ENCODE peak calls at places on chromosomes 3 and 15, in ten cellular contexts. One of them, this sample, is unnamed.
A peak's percentile ranks its signal among the peaks of the same experiment; 100 is the strongest.

GRCh38 chr3:10945683-10946287 is 46.8 kb upstream of the SLC6A1 start:
- DNase-seq in HTR-8/SVneo: peak; percentile 73
- DNase-seq in AG08396: peak; percentile 72
- DNase-seq in Peyer's patch: peak; percentile 67
- DNase-seq in stimulated activated CD8-positive, alpha-beta memory T cell treated with anti-CD3 and anti-CD28 coated beads, Interleukin-4, amount 100 ng/mL, for 24 hours: peak; percentile 34
- DNase-seq in endodermal cell: peak; percentile 96
- DNase-seq in type B pancreatic cell: peak; percentile 80
- DNase-seq in activated gamma-delta T cell treated with Interleukin-2 at 50 U/mL for 16 hours: peak; percentile 31
- DNase-seq in activated T-cell treated with anti-CD3 and anti-CD28 coated beads for 1 hour: peak; percentile 26
- DNase-seq in stimulated activated CD4-positive, alpha-beta T cell treated with anti-CD3 and anti-CD28 coated beads, Interleukin-4, amount 100 ng/mL, for 24 hours: peak; percentile 42
- DNase-seq in this sample: peak; percentile 13

GRCh38 chr3:33096103-33096868 is 660 bp downstream of the GLB1 start:
- DNase-seq in stimulated activated CD8-positive, alpha-beta memory T cell treated with anti-CD3 and anti-CD28 coated beads, Interleukin-4, amount 100 ng/mL, for 24 hours: peak; percentile 15
- DNase-seq in Peyer's patch: peak; percentile 82
- DNase-seq in activated T-cell treated with anti-CD3 and anti-CD28 coated beads for 1 hour: peak; percentile 16
- DNase-seq in AG08396: peak; percentile 63
- DNase-seq in endodermal cell: peak; percentile 80
- DNase-seq in activated gamma-delta T cell treated with Interleukin-2 at 50 U/mL for 16 hours: peak; percentile 27
- DNase-seq in stimulated activated CD4-positive, alpha-beta T cell treated with anti-CD3 and anti-CD28 coated beads, Interleukin-4, amount 100 ng/mL, for 24 hours: peak; percentile 50
- DNase-seq in HTR-8/SVneo: peak; percentile 35
- DNase-seq in type B pancreatic cell: no peak
- DNase-seq in this sample: no peak

GRCh38 chr3:111956995-111957736 is 21.7 kb upstream of the ABHD10 start:
- DNase-seq in stimulated activated CD4-positive, alpha-beta T cell treated with anti-CD3 and anti-CD28 coated beads, Interleukin-4, amount 100 ng/mL, for 24 hours: no peak
- DNase-seq in endodermal cell: no peak
- DNase-seq in type B pancreatic cell: no peak
- DNase-seq in activated T-cell treated with anti-CD3 and anti-CD28 coated beads for 1 hour: no peak
- DNase-seq in Peyer's patch: no peak
- DNase-seq in HTR-8/SVneo: no peak
- DNase-seq in stimulated activated CD8-positive, alpha-beta memory T cell treated with anti-CD3 and anti-CD28 coated beads, Interleukin-4, amount 100 ng/mL, for 24 hours: no peak
- DNase-seq in AG08396: no peak
- DNase-seq in activated gamma-delta T cell treated with Interleukin-2 at 50 U/mL for 16 hours: no peak
- DNase-seq in this sample: no peak

GRCh38 chr3:155035553-155035952 is 44.6 kb upstream of the MME start:
- DNase-seq in activated T-cell treated with anti-CD3 and anti-CD28 coated beads for 1 hour: no peak
- DNase-seq in AG08396: no peak
- DNase-seq in type B pancreatic cell: no peak
- DNase-seq in stimulated activated CD4-positive, alpha-beta T cell treated with anti-CD3 and anti-CD28 coated beads, Interleukin-4, amount 100 ng/mL, for 24 hours: no peak
- DNase-seq in stimulated activated CD8-positive, alpha-beta memory T cell treated with anti-CD3 and anti-CD28 coated beads, Interleukin-4, amount 100 ng/mL, for 24 hours: no peak
- DNase-seq in Peyer's patch: no peak
- DNase-seq in endodermal cell: no peak
- DNase-seq in HTR-8/SVneo: no peak
- DNase-seq in activated gamma-delta T cell treated with Interleukin-2 at 50 U/mL for 16 hours: no peak
- DNase-seq in this sample: no peak

GRCh38 chr3:57910988-57911387 is 97.2 kb upstream of the FLNB start:
- DNase-seq in activated T-cell treated with anti-CD3 and anti-CD28 coated beads for 1 hour: no peak
- DNase-seq in stimulated activated CD8-positive, alpha-beta memory T cell treated with anti-CD3 and anti-CD28 coated beads, Interleukin-4, amount 100 ng/mL, for 24 hours: no peak
- DNase-seq in type B pancreatic cell: no peak
- DNase-seq in stimulated activated CD4-positive, alpha-beta T cell treated with anti-CD3 and anti-CD28 coated beads, Interleukin-4, amount 100 ng/mL, for 24 hours: peak; percentile 15
- DNase-seq in endodermal cell: peak; percentile 65
- DNase-seq in AG08396: no peak
- DNase-seq in activated gamma-delta T cell treated with Interleukin-2 at 50 U/mL for 16 hours: no peak
- DNase-seq in Peyer's patch: no peak
- DNase-seq in HTR-8/SVneo: peak; percentile 29
- DNase-seq in this sample: no peak

GRCh38 chr3:160686955-160687535 is 10.1 kb downstream of the ARL14 start:
- DNase-seq in stimulated activated CD4-positive, alpha-beta T cell treated with anti-CD3 and anti-CD28 coated beads, Interleukin-4, amount 100 ng/mL, for 24 hours: no peak
- DNase-seq in activated gamma-delta T cell treated with Interleukin-2 at 50 U/mL for 16 hours: no peak
- DNase-seq in activated T-cell treated with anti-CD3 and anti-CD28 coated beads for 1 hour: no peak
- DNase-seq in AG08396: no peak
- DNase-seq in endodermal cell: no peak
- DNase-seq in type B pancreatic cell: no peak
- DNase-seq in HTR-8/SVneo: no peak
- DNase-seq in stimulated activated CD8-positive, alpha-beta memory T cell treated with anti-CD3 and anti-CD28 coated beads, Interleukin-4, amount 100 ng/mL, for 24 hours: no peak
- DNase-seq in Peyer's patch: no peak
- DNase-seq in this sample: no peak

GRCh38 chr3:154421067-154421466 is 8.9 kb downstream of the GPR149 start:
- DNase-seq in stimulated activated CD4-positive, alpha-beta T cell treated with anti-CD3 and anti-CD28 coated beads, Interleukin-4, amount 100 ng/mL, for 24 hours: no peak
- DNase-seq in AG08396: no peak
- DNase-seq in type B pancreatic cell: no peak
- DNase-seq in activated gamma-delta T cell treated with Interleukin-2 at 50 U/mL for 16 hours: no peak
- DNase-seq in activated T-cell treated with anti-CD3 and anti-CD28 coated beads for 1 hour: no peak
- DNase-seq in HTR-8/SVneo: no peak
- DNase-seq in stimulated activated CD8-positive, alpha-beta memory T cell treated with anti-CD3 and anti-CD28 coated beads, Interleukin-4, amount 100 ng/mL, for 24 hours: no peak
- DNase-seq in Peyer's patch: no peak
- DNase-seq in endodermal cell: peak; percentile 75
- DNase-seq in this sample: no peak

GRCh38 chr15:91861223-91861622 is 7.7 kb downstream of the SLCO3A1 start:
- DNase-seq in stimulated activated CD8-positive, alpha-beta memory T cell treated with anti-CD3 and anti-CD28 coated beads, Interleukin-4, amount 100 ng/mL, for 24 hours: no peak
- DNase-seq in activated T-cell treated with anti-CD3 and anti-CD28 coated beads for 1 hour: no peak
- DNase-seq in AG08396: no peak
- DNase-seq in Peyer's patch: no peak
- DNase-seq in activated gamma-delta T cell treated with Interleukin-2 at 50 U/mL for 16 hours: no peak
- DNase-seq in endodermal cell: no peak
- DNase-seq in HTR-8/SVneo: no peak
- DNase-seq in stimulated activated CD4-positive, alpha-beta T cell treated with anti-CD3 and anti-CD28 coated beads, Interleukin-4, amount 100 ng/mL, for 24 hours: no peak
- DNase-seq in type B pancreatic cell: no peak
- DNase-seq in this sample: no peak

GRCh38 chr15:52199271-52199670 is 8.1 kb upstream of the GNB5 start:
- DNase-seq in activated T-cell treated with anti-CD3 and anti-CD28 coated beads for 1 hour: no peak
- DNase-seq in stimulated activated CD4-positive, alpha-beta T cell treated with anti-CD3 and anti-CD28 coated beads, Interleukin-4, amount 100 ng/mL, for 24 hours: no peak
- DNase-seq in endodermal cell: no peak
- DNase-seq in Peyer's patch: no peak
- DNase-seq in type B pancreatic cell: no peak
- DNase-seq in AG08396: no peak
- DNase-seq in stimulated activated CD8-positive, alpha-beta memory T cell treated with anti-CD3 and anti-CD28 coated beads, Interleukin-4, amount 100 ng/mL, for 24 hours: no peak
- DNase-seq in HTR-8/SVneo: no peak
- DNase-seq in activated gamma-delta T cell treated with Interleukin-2 at 50 U/mL for 16 hours: no peak
- DNase-seq in this sample: no peak

GRCh38 chr3:112020653-112021052 is 13.9 kb upstream of the TMPRSS7 start:
- DNase-seq in stimulated activated CD4-positive, alpha-beta T cell treated with anti-CD3 and anti-CD28 coated beads, Interleukin-4, amount 100 ng/mL, for 24 hours: no peak
- DNase-seq in Peyer's patch: no peak
- DNase-seq in activated gamma-delta T cell treated with Interleukin-2 at 50 U/mL for 16 hours: no peak
- DNase-seq in HTR-8/SVneo: no peak
- DNase-seq in stimulated activated CD8-positive, alpha-beta memory T cell treated with anti-CD3 and anti-CD28 coated beads, Interleukin-4, amount 100 ng/mL, for 24 hours: no peak
- DNase-seq in AG08396: no peak
- DNase-seq in type B pancreatic cell: no peak
- DNase-seq in endodermal cell: no peak
- DNase-seq in activated T-cell treated with anti-CD3 and anti-CD28 coated beads for 1 hour: no peak
- DNase-seq in this sample: no peak

GRCh38 chr3:64667887-64668581 is 19.8 kb downstream of the ADAMTS9 start:
- DNase-seq in HTR-8/SVneo: no peak
- DNase-seq in activated gamma-delta T cell treated with Interleukin-2 at 50 U/mL for 16 hours: no peak
- DNase-seq in stimulated activated CD4-positive, alpha-beta T cell treated with anti-CD3 and anti-CD28 coated beads, Interleukin-4, amount 100 ng/mL, for 24 hours: no peak
- DNase-seq in activated T-cell treated with anti-CD3 and anti-CD28 coated beads for 1 hour: no peak
- DNase-seq in stimulated activated CD8-positive, alpha-beta memory T cell treated with anti-CD3 and anti-CD28 coated beads, Interleukin-4, amount 100 ng/mL, for 24 hours: no peak
- DNase-seq in endodermal cell: no peak
- DNase-seq in type B pancreatic cell: no peak
- DNase-seq in Peyer's patch: no peak
- DNase-seq in AG08396: no peak
- DNase-seq in this sample: no peak

GRCh38 chr15:74173545-74174215 is at the start of gene ISLR:
- DNase-seq in Peyer's patch: peak; percentile 48
- DNase-seq in HTR-8/SVneo: no peak
- DNase-seq in stimulated activated CD4-positive, alpha-beta T cell treated with anti-CD3 and anti-CD28 coated beads, Interleukin-4, amount 100 ng/mL, for 24 hours: no peak
- DNase-seq in type B pancreatic cell: no peak
- DNase-seq in activated T-cell treated with anti-CD3 and anti-CD28 coated beads for 1 hour: no peak
- DNase-seq in endodermal cell: peak; percentile 56
- DNase-seq in activated gamma-delta T cell treated with Interleukin-2 at 50 U/mL for 16 hours: no peak
- DNase-seq in stimulated activated CD8-positive, alpha-beta memory T cell treated with anti-CD3 and anti-CD28 coated beads, Interleukin-4, amount 100 ng/mL, for 24 hours: no peak
- DNase-seq in AG08396: peak; percentile 52
- DNase-seq in this sample: peak; percentile 87